ENCODE peak calls at places on chromosomes 4 and X, in nine cellular contexts. I, U, S, D, B, Y, V, E and W are unnamed samples.

GRCh38 chr4:141210168-141210567 is 10.5 kb upstream of the ZNF330 start:
- DNase-seq in I (no peak), U (no peak), S (no peak), D (no peak), B (no peak), Y (no peak), V (no peak), E (no peak), W (peak; percentile 8)

GRCh38 chrX:105331244-105331643 is 110.8 kb upstream of the TEX13A start:
- DNase-seq in I (no peak), U (no peak), S (peak; percentile 85), D (no peak), B (no peak), Y (no peak), V (no peak), E (no peak), W (no peak)

GRCh38 chr4:146442801-146443200 is 78.9 kb downstream of the SLC10A7 start:
- DNase-seq in I (no peak), U (no peak), S (peak; percentile 85), D (peak; percentile 82), B (no peak), Y (no peak), V (no peak), E (no peak), W (no peak)

GRCh38 chrX:24768556-24768955 is 74.8 kb downstream of the POLA1 start:
- DNase-seq in I (no peak), U (no peak), S (no peak), D (no peak), B (no peak), Y (no peak), V (no peak), E (no peak), W (no peak)

GRCh38 chrX:119887721-119888425 is 7.8 kb upstream of the AKAP14 start:
- DNase-seq in I (peak; percentile 83), U (peak; percentile 44), S (peak; percentile 81), D (peak; percentile 70), B (peak; percentile 89), Y (peak; percentile 60), V (peak; percentile 86), E (peak; percentile 78), W (no peak)

GRCh38 chr4:149291463-149291862 is 524.2 kb downstream of the IQCM start:
- DNase-seq in I (no peak), U (no peak), S (peak; percentile 59), D (no peak), B (no peak), Y (no peak), V (no peak), E (peak; percentile 13), W (no peak)

GRCh38 chrX:66051989-66052388 is 12.1 kb upstream of the VSIG4 start:
- DNase-seq in I (no peak), U (no peak), S (no peak), D (no peak), B (no peak), Y (no peak), V (no peak), E (no peak), W (no peak)

GRCh38 chr4:110371016-110371795 is 104.7 kb upstream of the ENPEP start:
- DNase-seq in I (no peak), U (no peak), S (no peak), D (no peak), B (no peak), Y (no peak), V (no peak), E (no peak), W (no peak)

GRCh38 chr4:52714597-52715254 is 36.5 kb downstream of the ERVMER34-1 start:
- DNase-seq in I (no peak), U (no peak), S (no peak), D (no peak), B (no peak), Y (peak; percentile 37), V (no peak), E (no peak), W (no peak)

GRCh38 chr4:74188912-74189311 is 31.0 kb downstream of the MTHFD2L start:
- DNase-seq in I (no peak), U (no peak), S (no peak), D (no peak), B (no peak), Y (no peak), V (no peak), E (no peak), W (no peak)

GRCh38 chrX:148691456-148691855 is 191.0 kb downstream of the AFF2 start:
- DNase-seq in I (no peak), U (no peak), S (no peak), D (peak; percentile 51), B (no peak), Y (no peak), V (no peak), E (no peak), W (no peak)

GRCh38 chrX:39592776-39593175 is 505.0 kb downstream of the BCOR start:
- DNase-seq in I (no peak), U (no peak), S (peak; percentile 10), D (peak; percentile 56), B (no peak), Y (no peak), V (no peak), E (no peak), W (no peak)

GRCh38 chr4:40038972-40039371 is 17.7 kb upstream of the N4BP2 start:
- DNase-seq in I (no peak), U (no peak), S (peak; percentile 65), D (peak; percentile 79), B (no peak), Y (no peak), V (no peak), E (no peak), W (no peak)
- H2AFZ ChIP-seq in I (no peak overlapping the region), U (peak overlapping the region; percentile 95), S (peak overlapping the region; percentile 13), D (peak overlapping the region; percentile 43), B (no peak overlapping the region), Y (no peak overlapping the region), V (no peak overlapping the region), E (no peak overlapping the region), W (no peak overlapping the region)

GRCh38 chr4:133146192-133146573 is 2.9 kb upstream of the PCDH10 start:
- DNase-seq in I (no peak), U (no peak), S (no peak), D (no peak), B (no peak), Y (no peak), V (no peak), E (no peak), W (no peak)

GRCh38 chr4:133147365-133147821 is 1.7 kb upstream of the PCDH10 start:
- DNase-seq in I (peak; percentile 26), U (no peak), S (peak; percentile 7), D (no peak), B (peak; percentile 12), Y (no peak), V (no peak), E (peak; percentile 10), W (no peak)

GRCh38 chr4:133145758-133146157 is 3.3 kb upstream of the PCDH10 start:
- DNase-seq in I (no peak), U (no peak), S (no peak), D (no peak), B (peak; percentile 11), Y (no peak), V (no peak), E (no peak), W (no peak)

GRCh38 chr4:133147922-133148689 is 988 bp upstream of the PCDH10 start:
- DNase-seq in I (peak; percentile 78), U (no peak), S (peak; percentile 27), D (peak; percentile 43), B (peak; percentile 64), Y (no peak), V (peak; percentile 46), E (peak; percentile 60), W (no peak)

DNA sequence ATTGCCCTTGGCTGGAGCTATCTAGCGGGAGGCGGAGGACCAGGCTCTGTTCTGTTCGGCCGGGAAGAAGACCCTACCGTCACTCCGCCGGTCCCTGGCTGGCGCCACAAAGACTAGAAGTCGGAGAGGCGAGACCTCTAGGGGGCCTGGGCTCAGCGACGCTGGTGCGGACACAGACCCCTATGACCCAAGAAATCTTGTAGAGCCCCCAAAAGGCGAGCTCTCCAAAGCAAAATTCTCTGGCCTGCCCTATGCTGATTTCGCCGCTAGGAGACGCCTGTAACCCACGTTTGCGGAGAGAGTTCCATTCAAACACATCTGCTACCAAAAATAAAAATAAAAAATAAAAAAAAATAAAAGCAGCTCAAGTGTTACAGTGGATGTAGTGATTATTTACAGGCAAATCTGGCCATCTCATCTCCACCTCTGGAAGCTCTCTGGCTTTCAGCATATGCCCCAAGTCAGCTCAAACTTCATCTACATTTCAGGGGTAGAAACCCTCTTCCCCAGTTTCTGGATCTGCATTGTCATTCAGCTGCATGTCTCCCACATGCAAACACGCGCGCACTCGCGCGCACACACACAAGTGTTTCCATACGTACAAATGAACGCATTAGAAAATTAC is 2.4 kb upstream of the PCDH10 start:
- DNase-seq in I (peak; percentile 80), U (no peak), S (peak; percentile 59), D (peak; percentile 73), B (peak; percentile 87), Y (no peak), V (peak; percentile 52), E (peak; percentile 69), W (peak; percentile 46)
- TF ChIP-seq EZH2phosphoT487 in I (peak; percentile 6), U (no peak), S (no peak), D (no peak), B (no peak), Y (no peak), V (no peak), E (no peak), W (no peak)

DNA sequence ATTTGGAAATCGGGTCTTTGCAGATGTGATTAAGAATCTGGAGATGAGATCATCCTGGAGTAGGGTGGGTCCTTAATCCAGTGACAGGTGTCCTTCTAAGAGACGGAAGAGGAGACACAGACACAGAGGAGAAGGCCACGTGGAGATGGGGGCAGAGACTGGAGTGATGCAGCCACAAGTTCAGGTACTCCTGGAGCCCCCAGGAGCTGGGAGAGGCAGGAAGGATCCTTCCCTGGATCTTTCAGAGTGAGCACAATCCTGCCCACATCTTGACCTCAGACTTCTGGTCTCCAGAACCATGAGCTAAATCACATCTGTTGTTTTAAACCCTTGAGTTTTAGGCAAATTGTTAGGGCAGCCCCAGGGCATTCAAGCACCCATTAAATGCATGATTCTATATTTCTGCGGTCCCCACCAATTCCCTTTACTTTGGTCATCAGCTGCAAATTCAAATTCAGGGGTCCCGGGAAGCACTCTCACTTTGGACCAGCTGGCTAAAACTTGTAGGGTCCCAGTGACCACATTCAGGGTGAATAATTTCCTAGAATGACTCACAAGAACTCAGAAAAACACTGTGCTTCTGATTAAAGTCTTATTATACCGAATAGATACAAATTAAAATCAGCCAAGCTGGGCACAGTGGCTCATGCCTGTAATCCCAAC is 12.8 kb upstream of the AKAP17A start:
- DNase-seq in I (no peak), U (no peak), S (no peak), D (no peak), B (no peak), Y (no peak), V (no peak), E (no peak), W (no peak)
- H2AFZ ChIP-seq in I (no peak overlapping the region), U (no peak overlapping the region), S (no peak overlapping the region), D (no peak overlapping the region), B (no peak overlapping the region), Y (no peak overlapping the region), V (no peak overlapping the region), E (no peak overlapping the region), W (no peak overlapping the region)

GRCh38 chr4:25702848-25703247 is 47.2 kb downstream of the SLC34A2 start:
- DNase-seq in I (no peak), U (no peak), S (peak; percentile 34), D (peak; percentile 81), B (no peak), Y (no peak), V (no peak), E (no peak), W (no peak)

GRCh38 chr4:25704516-25704915 is 48.9 kb downstream of the SLC34A2 start:
- DNase-seq in I (no peak), U (no peak), S (no peak), D (no peak), B (no peak), Y (no peak), V (no peak), E (no peak), W (no peak)

GRCh38 chr4:25703731-25704388 is 48.2 kb downstream of the SLC34A2 start:
- DNase-seq in I (no peak), U (no peak), S (peak; percentile 52), D (peak; percentile 30), B (no peak), Y (no peak), V (no peak), E (no peak), W (no peak)
- TF ChIP-seq EZH2phosphoT487 in I (no peak), U (no peak), S (no peak), D (no peak), B (no peak), Y (no peak), V (no peak), E (no peak), W (no peak)